ENCODE peak calls at places on chromosomes 16 and 17, in eight cellular contexts. E, I, O, G, P, K, Y and F are unnamed samples.

GRCh38 chr17:62178579-62178978 is 113.5 kb upstream of the MED13 start:
- DNase-seq in K (no peak), P (peak; percentile 14), O (no peak), G (no peak), E (no peak), Y (no peak), I (no peak), F (peak; percentile 33)

GRCh38 chr16:50244504-50245416 is 21.6 kb upstream of the ADCY7 start:
- DNase-seq in P (no peak), G (no peak), E (no peak), K (peak; percentile 65), Y (no peak), O (peak; percentile 74), I (no peak), F (no peak)

GRCh38 chr17:38705803-38706624 is 941 bp downstream of the MLLT6 start:
- DNase-seq in P (peak; percentile 56), I (no peak), E (peak; percentile 38), Y (peak; percentile 72), O (peak; percentile 76), G (peak; percentile 50), K (peak; percentile 82), F (no peak)

GRCh38 chr16:69883744-69884143 is 67.4 kb upstream of the CLEC18A start:
- DNase-seq in P (no peak), O (no peak), G (no peak), I (no peak), Y (no peak), K (no peak), E (no peak), F (no peak)

GRCh38 chr17:19579867-19580565 is 46.4 kb downstream of the SLC47A1 start:
- DNase-seq in I (no peak), O (peak; percentile 46), P (peak; percentile 13), G (no peak), E (no peak), K (no peak), Y (peak; percentile 52), F (no peak)

GRCh38 chr17:32486091-32486700 is 597 bp upstream of the CDK5R1 start:
- DNase-seq in E (peak; percentile 68), I (peak; percentile 24), P (peak; percentile 76), O (peak; percentile 81), Y (peak; percentile 66), G (peak; percentile 66), K (no peak), F (peak; percentile 73)

GRCh38 chr16:72934661-72935403 is 113.1 kb downstream of the ZFHX3 start:
- DNase-seq in O (no peak), I (no peak), E (no peak), K (peak; percentile 55), G (no peak), Y (peak; percentile 59), P (peak; percentile 72), F (peak; percentile 91)

GRCh38 chr16:19417640-19418039 is at the start of gene TMC5:
- DNase-seq in G (no peak), I (no peak), K (no peak), O (no peak), P (no peak), Y (no peak), E (no peak), F (no peak)

GRCh38 chr17:47924785-47925676 is 16.3 kb upstream of the PNPO start:
- DNase-seq in O (no peak), G (no peak), P (no peak), K (no peak), I (no peak), E (no peak), Y (no peak), F (peak; percentile 43)

GRCh38 chr17:32831223-32831622 is 45.7 kb downstream of the MYO1D start:
- DNase-seq in P (no peak), O (no peak), E (no peak), I (no peak), Y (no peak), G (no peak), K (no peak), F (no peak)

GRCh38 chr16:4315185-4316102 is at the start of gene GLIS2:
- DNase-seq in Y (peak; percentile 82), G (peak; percentile 74), E (peak; percentile 26), I (no peak), P (peak; percentile 92), O (peak; percentile 89), K (no peak), F (peak; percentile 75)

GRCh38 chr16:12062343-12063003 is 85.9 kb downstream of the SNX29 start:
- DNase-seq in K (peak; percentile 96), I (no peak), G (peak; percentile 91), O (no peak), P (peak; percentile 92), E (no peak), Y (peak; percentile 54), F (peak; percentile 81)

GRCh38 chr17:40326014-40326831 is 17.2 kb downstream of the RARA start:
- DNase-seq in I (no peak), E (peak; percentile 59), P (no peak), G (no peak), Y (no peak), K (no peak), O (peak; percentile 41), F (no peak)

GRCh38 chr16:29994613-29995329 is 646 bp downstream of the HIRIP3 start:
- DNase-seq in O (no peak), I (no peak), K (peak; percentile 52), Y (peak; percentile 60), E (peak; percentile 68), G (no peak), P (peak; percentile 53), F (peak; percentile 42)

GRCh38 chr16:15907863-15908478 is 19.6 kb upstream of the CEP20 start:
- DNase-seq in P (peak; percentile 32), O (no peak), I (no peak), E (no peak), G (peak; percentile 10), K (no peak), Y (no peak), F (peak; percentile 56)

GRCh38 chr17:77948690-77949114 is 9.8 kb upstream of the TNRC6C start:
- DNase-seq in E (no peak), K (no peak), I (peak; percentile 13), Y (no peak), G (no peak), P (peak; percentile 57), O (no peak), F (peak; percentile 61)

GRCh38 chr16:57645691-57646387 is 17.4 kb downstream of the ADGRG1 start:
- DNase-seq in Y (no peak), O (no peak), P (peak; percentile 72), E (no peak), K (no peak), I (no peak), G (no peak), F (no peak)

GRCh38 chr16:73149329-73149728 is 101.4 kb upstream of the ZFHX3 start:
- DNase-seq in Y (no peak), K (no peak), E (no peak), I (no peak), P (no peak), G (no peak), O (no peak), F (no peak)

GRCh38 chr17:37339321-37339720 is 36.5 kb upstream of the C17orf78 start:
- DNase-seq in G (no peak), E (no peak), K (no peak), O (no peak), Y (no peak), P (peak; percentile 14), I (no peak), F (peak; percentile 66)

GRCh38 chr17:7833795-7834553 is at the start of gene KDM6B:
- DNase-seq in I (peak; percentile 65), E (peak; percentile 87), O (peak; percentile 92), K (peak; percentile 97), Y (peak; percentile 92), G (peak; percentile 96), P (peak; percentile 95), F (peak; percentile 95)

GRCh38 chr17:7932483-7932891 is 481 bp downstream of the CNTROB start:
- DNase-seq in E (peak; percentile 18), P (peak; percentile 31), O (peak; percentile 45), I (no peak), G (peak; percentile 45), Y (peak; percentile 34), K (no peak), F (peak; percentile 39)

GRCh38 chr17:35433075-35433894 is 985 bp upstream of the SLFN12 start:
- DNase-seq in P (peak; percentile 99), G (peak; percentile 91), K (peak; percentile 80), E (peak; percentile 71), Y (peak; percentile 78), O (peak; percentile 69), I (peak; percentile 99), F (peak; percentile 100)
- H3K4me3 ChIP-seq in P (peak overlapping the region; percentile 69), G (peak overlapping the region; percentile 47), K (peak overlapping the region; percentile 61), E (peak overlapping the region; percentile 91), Y (peak overlapping the region; percentile 56), O (peak overlapping the region; percentile 54), I (peak overlapping the region; percentile 38), F (peak overlapping the region; percentile 75)

DNA sequence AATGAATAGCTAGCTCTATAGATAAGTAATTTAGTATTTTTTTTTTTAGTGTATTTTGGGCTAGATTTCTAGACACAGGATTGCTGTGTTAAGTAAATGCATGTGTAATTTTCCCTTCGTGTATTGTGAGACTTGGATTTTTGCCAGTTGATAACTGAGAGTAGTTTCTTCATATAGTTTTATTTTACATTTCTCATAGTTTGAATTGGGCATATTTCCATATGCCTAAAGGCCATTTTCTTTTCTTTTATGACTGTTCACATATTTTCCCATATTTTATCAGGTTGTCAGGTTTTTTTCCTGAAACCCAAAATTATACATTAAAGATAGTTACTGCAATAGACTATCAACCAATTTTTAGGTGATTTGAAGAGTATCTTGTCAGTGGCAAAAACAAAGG is 59.5 kb downstream of the BPTF start:
- DNase-seq in O (no peak), E (no peak), P (no peak), I (no peak), Y (no peak), G (no peak), K (no peak), F (no peak)
- TF ChIP-seq CTCF in O (no peak), E (no peak), P (no peak), I (no peak), Y (no peak), G (no peak), K (no peak), F (no peak)

GRCh38 chr16:78513838-78514237 is 414.4 kb downstream of the WWOX start:
- DNase-seq in G (no peak), Y (no peak), P (no peak), K (no peak), O (no peak), I (no peak), E (no peak), F (no peak)

GRCh38 chr16:78519896-78520295 is 420.4 kb downstream of the WWOX start:
- DNase-seq in O (no peak), E (no peak), I (no peak), Y (peak; percentile 57), G (no peak), P (no peak), K (no peak), F (no peak)

GRCh38 chr16:78520470-78520869 is 421.0 kb downstream of the WWOX start:
- DNase-seq in K (no peak), O (no peak), P (no peak), Y (peak; percentile 47), G (no peak), I (no peak), E (no peak), F (no peak)

GRCh38 chr16:78515421-78515820 is 416.0 kb downstream of the WWOX start:
- DNase-seq in K (no peak), G (no peak), I (no peak), P (no peak), E (no peak), Y (no peak), O (no peak), F (no peak)

GRCh38 chr16:78516006-78516405 is 416.6 kb downstream of the WWOX start:
- DNase-seq in I (no peak), O (no peak), G (no peak), K (no peak), E (no peak), P (no peak), Y (no peak), F (no peak)
- H3K4me3 ChIP-seq in I (no peak overlapping the region), O (no peak overlapping the region), G (no peak overlapping the region), K (no peak overlapping the region), E (no peak overlapping the region), P (no peak overlapping the region), Y (no peak overlapping the region), F (no peak overlapping the region)

GRCh38 chr17:65987988-65988387 is 203.9 kb downstream of the CEP112 start:
- DNase-seq in E (no peak), P (peak; percentile 44), O (no peak), Y (no peak), K (no peak), G (no peak), I (peak; percentile 19), F (peak; percentile 65)
- TF ChIP-seq CTCF in E (no peak), P (peak; percentile 55), O (no peak), Y (no peak), K (peak; percentile 29), G (peak; percentile 16), I (peak; percentile 60), F (peak; percentile 65)